ENCODE peak calls at places on chromosomes 12 and 14, in seven cellular contexts. O, B, N, I, K, Z and L are unnamed samples. For H3K4me1, the result is how much of the 10 kb centered on the place peaks cover.

GRCh38 chr12:62192486-62193250 is 67.5 kb upstream of the USP15 start:
- DNase-seq in O (peak), B (peak), N (peak), I (peak), K (no peak), Z (peak), L (peak)

GRCh38 chr14:99838555-99839193 is 45.5 kb downstream of the EML1 start:
- DNase-seq in O (no peak), B (peak), N (peak), I (no peak), K (no peak), Z (no peak), L (no peak)

GRCh38 chr14:99857551-99857950 is 64.3 kb downstream of the EML1 start:
- DNase-seq in O (no peak), B (no peak), N (no peak), I (no peak), K (no peak), Z (no peak), L (no peak)

GRCh38 chr12:64671682-64672081 is 61.4 kb downstream of the RASSF3 start:
- DNase-seq in O (no peak), B (no peak), N (no peak), I (no peak), K (no peak), Z (no peak), L (no peak)

GRCh38 chr14:104187931-104188726 is 49.7 kb downstream of the KIF26A start:
- DNase-seq in O (no peak), B (peak), N (no peak), I (peak), K (no peak), Z (no peak), L (no peak)

GRCh38 chr14:89680156-89680555 is 263.1 kb upstream of the FOXN3 start:
- DNase-seq in O (no peak), B (no peak), N (no peak), I (no peak), K (no peak), Z (no peak), L (no peak)

GRCh38 chr12:109771746-109772621 is 58.4 kb downstream of the FAM222A start:
- DNase-seq in O (peak), B (peak), N (no peak), I (no peak), K (no peak), Z (no peak), L (peak)

GRCh38 chr14:37585101-37585479 is 10.0 kb downstream of the FOXA1 start:
- DNase-seq in O (no peak), B (peak), N (no peak), I (peak), K (no peak), Z (no peak), L (no peak)

GRCh38 chr12:40152783-40153383 is 47.0 kb upstream of the SLC2A13 start:
- DNase-seq in O (no peak), B (peak), N (peak), I (peak), K (no peak), Z (peak), L (peak)

GRCh38 chr12:31387011-31387410 is 61.1 kb upstream of the SINHCAF start:
- DNase-seq in O (no peak), B (no peak), N (no peak), I (no peak), K (no peak), Z (no peak), L (no peak)

GRCh38 chr12:40312982-40313576 is 88.3 kb downstream of the LRRK2 start:
- DNase-seq in O (no peak), B (no peak), N (no peak), I (no peak), K (no peak), Z (no peak), L (no peak)

GRCh38 chr12:42385341-42385841 is 59.4 kb downstream of the PPHLN1 start:
- DNase-seq in O (no peak), B (no peak), N (no peak), I (no peak), K (no peak), Z (no peak), L (no peak)

GRCh38 chr12:31853977-31854376 is 105.2 kb upstream of the RESF1 start:
- DNase-seq in O (no peak), B (no peak), N (no peak), I (no peak), K (no peak), Z (no peak), L (no peak)

GRCh38 chr14:26401170-26401968 is 196.5 kb downstream of the NOVA1 start:
- DNase-seq in O (no peak), B (no peak), N (no peak), I (no peak), K (no peak), Z (no peak), L (no peak)

GRCh38 chr12:111024205-111024794 is 103.9 kb upstream of the MYL2 start:
- DNase-seq in O (no peak), B (peak), N (peak), I (peak), K (no peak), Z (no peak), L (peak)

GRCh38 chr12:3730111-3730510 is 22.8 kb downstream of the CRACR2A start:
- DNase-seq in O (no peak), B (no peak), N (no peak), I (no peak), K (no peak), Z (no peak), L (no peak)

GRCh38 chr12:12202105-12202504 is 64.7 kb downstream of the LRP6 start:
- DNase-seq in O (no peak), B (no peak), N (no peak), I (no peak), K (no peak), Z (no peak), L (no peak)

GRCh38 chr14:95297832-95298231 is 21.9 kb downstream of the CLMN start:
- DNase-seq in O (no peak), B (no peak), N (no peak), I (peak), K (no peak), Z (no peak), L (no peak)

GRCh38 chr12:79535751-79536150 is 155.0 kb downstream of the PAWR start:
- DNase-seq in O (no peak), B (no peak), N (no peak), I (no peak), K (no peak), Z (no peak), L (no peak)

GRCh38 chr14:45907782-45908181 is 654.8 kb upstream of the MIS18BP1 start:
- DNase-seq in O (no peak), B (no peak), N (no peak), I (no peak), K (no peak), Z (no peak), L (no peak)

GRCh38 chr12:18723752-18724151 is 14.1 kb downstream of the PLCZ1 start:
- DNase-seq in O (no peak), B (no peak), N (no peak), I (no peak), K (no peak), Z (no peak), L (no peak)

GRCh38 chr14:33930464-33930863 is 20.4 kb downstream of the EGLN3 start:
- DNase-seq in O (no peak), B (no peak), N (no peak), I (no peak), K (no peak), Z (no peak), L (no peak)

GRCh38 chr14:42911642-42912041 is 1305.0 kb downstream of the LRFN5 start:
- DNase-seq in O (no peak), B (no peak), N (no peak), I (no peak), K (no peak), Z (no peak), L (no peak)

GRCh38 chr12:121773011-121773777 is 20.3 kb downstream of the RHOF start:
- DNase-seq in O (peak), B (peak), N (peak), I (peak), K (no peak), Z (no peak), L (peak)

GRCh38 chr12:68001486-68002466 is 12.5 kb downstream of the IFNG-AS1 start:
- DNase-seq in O (no peak), B (no peak), N (peak), I (no peak), K (no peak), Z (no peak), L (no peak)

GRCh38 chr12:105705765-105706164 is 375.3 kb downstream of the C12orf75 start:
- DNase-seq in O (no peak), B (peak), N (peak), I (no peak), K (no peak), Z (peak), L (peak)

GRCh38 chr14:105888151-105888550 is 361.8 kb downstream of the TMEM121 start:
- DNase-seq in O (peak), B (peak), N (no peak), I (no peak), K (no peak), Z (no peak), L (peak)

GRCh38 chr14:104436741-104437701 is 142.5 kb upstream of the C14orf180 start:
- DNase-seq in O (peak), B (peak), N (no peak), I (no peak), K (no peak), Z (no peak), L (no peak)

GRCh38 chr12:126051611-126052107 is 986.4 kb downstream of the AACS start:
- DNase-seq in O (no peak), B (no peak), N (no peak), I (no peak), K (no peak), Z (no peak), L (no peak)

GRCh38 chr14:105866841-105867321 is 340.5 kb downstream of the TMEM121 start:
- DNase-seq in O (no peak), B (peak), N (no peak), I (no peak), K (peak), Z (peak), L (peak)

GRCh38 chr12:79834712-79835376 is 100.1 kb downstream of the PPP1R12A start:
- DNase-seq in O (no peak), B (no peak), N (no peak), I (no peak), K (no peak), Z (no peak), L (no peak)

GRCh38 chr14:53646925-53647324 is 309.7 kb downstream of the BMP4 start:
- DNase-seq in O (no peak), B (peak), N (peak), I (no peak), K (no peak), Z (no peak), L (no peak)

GRCh38 chr12:32240210-32240609 is 133.6 kb downstream of the BICD1 start:
- DNase-seq in O (no peak), B (no peak), N (no peak), I (no peak), K (no peak), Z (no peak), L (no peak)

GRCh38 chr12:67241482-67241881 is 27.7 kb upstream of the CAND1 start:
- DNase-seq in O (no peak), B (no peak), N (no peak), I (no peak), K (no peak), Z (no peak), L (no peak)

GRCh38 chr12:69024907-69025306 is 91.9 kb upstream of the CPM start:
- DNase-seq in O (no peak), B (no peak), N (no peak), I (no peak), K (no peak), Z (no peak), L (no peak)

DNA sequence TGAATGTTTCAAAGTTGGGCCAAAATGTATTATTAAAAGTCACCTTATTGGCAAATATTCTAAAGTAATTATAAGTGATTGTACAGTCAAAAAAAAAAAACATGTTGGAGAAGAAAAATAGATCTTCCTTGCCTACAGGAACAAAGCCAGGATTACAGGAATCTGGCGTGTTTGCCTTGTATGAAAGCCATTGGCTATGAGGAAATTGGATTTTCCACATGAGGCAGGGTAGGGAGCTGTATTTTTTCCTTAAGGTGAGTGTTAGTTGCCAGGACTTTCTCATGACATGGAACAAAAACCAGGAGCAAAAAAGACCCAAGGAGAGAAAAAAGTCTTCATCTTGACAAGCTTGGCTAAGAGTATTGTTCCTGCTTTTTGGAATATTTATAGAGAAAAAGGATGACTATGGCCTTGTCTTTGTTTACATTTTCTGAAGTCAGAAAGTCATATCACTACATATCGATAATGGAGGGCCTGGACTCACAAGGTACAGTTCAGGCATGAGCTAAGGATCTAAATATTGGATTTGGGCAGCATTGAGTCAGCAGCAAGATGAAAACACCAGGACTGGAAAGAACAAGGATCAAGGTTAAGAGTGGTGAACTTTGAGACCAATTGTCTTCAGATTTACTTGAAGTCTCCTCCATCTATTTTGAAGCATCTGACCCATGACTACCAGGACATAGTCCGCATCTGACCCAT is 68.4 kb upstream of the FLRT2 start:
- DNase-seq in O (no peak), B (no peak), N (no peak), I (no peak), K (no peak), Z (no peak), L (no peak)
- H3K4me1 ChIP-seq in O (under half), B (under half), N (under half), I (under half), K (under half), Z (under half), L (under half)

GRCh38 chr12:81084848-81085350 is 7.0 kb downstream of the ACSS3 start:
- DNase-seq in O (no peak), B (no peak), N (no peak), I (no peak), K (no peak), Z (no peak), L (no peak)

GRCh38 chr12:81089412-81089811 is 11.5 kb downstream of the ACSS3 start:
- DNase-seq in O (no peak), B (no peak), N (no peak), I (no peak), K (no peak), Z (no peak), L (no peak)

GRCh38 chr12:81085832-81086231 is 8.0 kb downstream of the ACSS3 start:
- DNase-seq in O (no peak), B (no peak), N (no peak), I (no peak), K (no peak), Z (no peak), L (no peak)

GRCh38 chr12:81086342-81086741 is 8.5 kb downstream of the ACSS3 start:
- DNase-seq in O (no peak), B (peak), N (no peak), I (no peak), K (no peak), Z (no peak), L (no peak)

GRCh38 chr12:81088221-81088620 is 10.3 kb downstream of the ACSS3 start:
- DNase-seq in O (no peak), B (no peak), N (no peak), I (no peak), K (no peak), Z (no peak), L (no peak)
- H3K4me1 ChIP-seq in O (under half), B (under half), N (under half), I (under half), K (under half), Z (under half), L (under half)

DNA sequence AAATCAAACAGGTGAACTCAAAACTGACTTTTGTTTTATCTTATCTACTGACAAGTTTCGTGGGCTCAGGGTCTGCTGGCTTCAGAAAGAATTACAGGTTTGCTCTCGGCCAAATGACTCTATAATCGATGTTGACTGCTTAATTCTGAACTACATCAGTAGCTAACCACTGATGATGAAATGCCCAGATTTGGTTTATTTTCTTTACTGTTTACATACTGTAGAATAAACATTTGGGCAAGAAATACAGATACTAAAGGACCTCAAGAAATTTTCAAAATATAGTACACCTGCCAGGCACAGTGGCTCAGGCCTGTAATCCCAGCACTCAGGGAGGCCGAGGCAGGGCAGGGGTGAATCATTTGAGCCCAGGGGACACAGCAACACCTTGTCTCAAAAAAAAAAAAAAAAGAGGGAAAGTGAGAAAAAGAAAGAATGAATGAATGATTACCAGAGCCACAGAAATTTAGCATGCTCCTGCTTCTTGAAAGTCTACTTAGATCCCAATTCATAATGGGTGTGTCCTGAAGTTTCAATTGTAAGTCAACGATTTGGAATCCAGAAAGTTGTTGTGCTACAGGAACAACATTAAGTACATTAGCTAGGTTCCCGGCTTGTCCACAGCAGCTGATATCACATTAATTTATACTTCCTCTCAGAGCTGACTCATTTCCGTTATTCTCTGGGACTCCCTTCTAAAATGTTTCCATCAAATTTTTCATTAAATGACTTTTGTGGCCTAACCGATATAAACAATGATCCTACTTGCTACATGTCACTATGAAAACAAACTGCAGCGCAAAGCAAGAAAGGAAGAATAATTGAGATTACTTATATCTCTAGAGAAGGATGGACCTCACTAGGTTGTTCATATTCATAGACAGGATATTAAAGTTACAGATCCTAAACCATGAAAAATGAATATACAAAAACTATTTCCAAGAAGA is 134.3 kb downstream of the MED13L start:
- DNase-seq in O (no peak), B (no peak), N (no peak), I (no peak), K (no peak), Z (no peak), L (no peak)
- H3K4me1 ChIP-seq in O (under half), B (under half), N (under half), I (under half), K (half or more), Z (half or more), L (under half)

GRCh38 chr12:102920271-102920670 is 3.2 kb upstream of the PAH start:
- DNase-seq in O (no peak), B (no peak), N (no peak), I (no peak), K (no peak), Z (no peak), L (no peak)

GRCh38 chr12:102916252-102917025 is 605 bp downstream of the PAH start:
- DNase-seq in O (no peak), B (no peak), N (no peak), I (no peak), K (no peak), Z (no peak), L (no peak)

GRCh38 chr12:102921240-102921639 is 4.2 kb upstream of the PAH start:
- DNase-seq in O (no peak), B (no peak), N (no peak), I (no peak), K (no peak), Z (no peak), L (no peak)

GRCh38 chr12:102917026-102917787 is at the start of gene PAH:
- DNase-seq in O (no peak), B (peak), N (no peak), I (peak), K (no peak), Z (no peak), L (peak)

DNA sequence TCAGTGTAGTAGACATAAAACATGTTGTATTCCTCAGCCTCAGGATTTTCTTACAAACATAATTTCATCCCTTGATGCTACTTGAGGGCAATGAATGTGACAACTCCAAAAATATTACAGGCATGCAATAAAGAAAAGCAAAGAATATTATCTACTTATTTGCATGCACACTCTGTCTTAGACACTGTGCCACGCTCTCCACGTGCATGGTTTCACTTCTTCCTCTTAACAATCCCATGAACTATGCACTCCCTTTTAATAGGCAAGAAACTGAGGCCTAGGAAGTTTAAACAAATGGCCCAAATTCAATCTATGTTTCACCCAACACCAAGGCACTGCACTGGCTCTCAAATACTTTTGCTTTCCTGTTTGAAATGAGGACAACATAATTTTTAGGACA is 1.8 kb upstream of the PAH start:
- DNase-seq in O (no peak), B (no peak), N (no peak), I (no peak), K (no peak), Z (no peak), L (no peak)
- H3K4me1 ChIP-seq in O (under half), B (under half), N (under half), I (under half), K (under half), Z (under half), L (under half)

GRCh38 chr12:25469861-25470260 is 83.2 kb downstream of the LMNTD1 start:
- DNase-seq in O (no peak), B (no peak), N (no peak), I (no peak), K (no peak), Z (no peak), L (no peak)
- H3K4me1 ChIP-seq in O (under half), B (under half), N (under half), I (under half), K (under half), Z (under half), L (under half)

DNA sequence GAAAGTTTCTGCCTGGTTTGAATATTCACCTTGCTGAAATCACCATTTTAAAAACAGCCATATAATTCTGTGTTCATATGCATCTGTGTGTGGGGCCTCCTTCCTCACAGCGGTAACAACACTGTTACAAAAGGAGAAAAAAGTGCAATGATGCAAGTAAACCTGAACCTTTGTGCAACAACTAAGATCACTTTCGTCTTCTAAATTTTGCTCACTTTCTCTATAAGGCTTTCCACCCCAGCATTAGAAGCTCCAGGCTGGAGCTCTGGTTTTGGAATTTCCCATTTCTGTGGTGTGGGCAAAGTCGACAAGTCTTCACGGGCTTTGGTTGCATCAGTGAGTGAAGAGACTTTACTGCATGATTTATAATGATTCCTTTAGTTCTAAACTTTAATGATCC is 18.4 kb downstream of the FGD6 start:
- DNase-seq in O (no peak), B (no peak), N (no peak), I (no peak), K (no peak), Z (no peak), L (no peak)
- H3K4me1 ChIP-seq in O (under half), B (under half), N (under half), I (under half), K (under half), Z (under half), L (under half)

GRCh38 chr12:124543591-124544310 is 23.7 kb downstream of the NCOR2 start:
- DNase-seq in O (no peak), B (no peak), N (peak), I (no peak), K (no peak), Z (no peak), L (no peak)
- H3K4me1 ChIP-seq in O (under half), B (under half), N (under half), I (under half), K (under half), Z (half or more), L (under half)

GRCh38 chr12:6925543-6926279 is 2.0 kb upstream of the ATN1 start:
- DNase-seq in O (peak), B (peak), N (peak), I (peak), K (no peak), Z (peak), L (peak)
- H3K4me1 ChIP-seq in O (under half), B (under half), N (under half), I (under half), K (under half), Z (half or more), L (half or more)

GRCh38 chr14:77061630-77062029 is 33.1 kb upstream of the IRF2BPL start:
- DNase-seq in O (no peak), B (no peak), N (no peak), I (no peak), K (no peak), Z (no peak), L (no peak)
- H3K4me1 ChIP-seq in O (under half), B (under half), N (under half), I (under half), K (under half), Z (under half), L (under half)